ENCODE peak calls at places on chromosomes 1 and 21, in four cellular contexts. Z, W, F and K are unnamed samples.

GRCh38 chr1:175857756-175858155 is 114.4 kb upstream of the TNR start:
- DNase-seq in Z (no peak), W (no peak), F (no peak), K (no peak)

GRCh38 chr1:209490013-209490412 is 93.5 kb upstream of the CAMK1G start:
- DNase-seq in Z (no peak), W (peak; percentile 29), F (no peak), K (no peak)

GRCh38 chr21:46080171-46081021 is 17.5 kb upstream of the COL6A2 start:
- DNase-seq in Z (peak; percentile 45), W (no peak), F (peak; percentile 75), K (no peak)

GRCh38 chr1:5369223-5369622 is 623.0 kb downstream of the NPHP4 start:
- DNase-seq in Z (no peak), W (no peak), F (no peak), K (no peak)

GRCh38 chr1:115118596-115118995 is 29.3 kb upstream of the TSPAN2 start:
- DNase-seq in Z (no peak), W (no peak), F (no peak), K (no peak)

GRCh38 chr1:14924455-14925325 is 228.9 kb upstream of the TMEM51 start:
- DNase-seq in Z (no peak), W (no peak), F (peak; percentile 64), K (no peak)

GRCh38 chr1:53552146-53552940 is 93.1 kb downstream of the DMRTB1 start:
- DNase-seq in Z (peak; percentile 3), W (no peak), F (peak; percentile 1), K (no peak)

GRCh38 chr1:42935971-42936308 is 22.7 kb downstream of the SLC2A1 start:
- DNase-seq in Z (peak; percentile 4), W (no peak), F (no peak), K (no peak)

GRCh38 chr1:25952851-25953401 is 44.9 kb downstream of the PAFAH2 start:
- DNase-seq in Z (no peak), W (no peak), F (peak; percentile 62), K (no peak)

GRCh38 chr1:38489844-38490270 is 369.7 kb downstream of the RRAGC start:
- DNase-seq in Z (no peak), W (peak; percentile 31), F (no peak), K (peak; percentile 9)

GRCh38 chr1:214808845-214809460 is 206.0 kb downstream of the CENPF start:
- DNase-seq in Z (no peak), W (peak; percentile 14), F (no peak), K (no peak)

GRCh38 chr21:28615276-28615675 is 377.4 kb downstream of the LTN1 start:
- DNase-seq in Z (no peak), W (no peak), F (no peak), K (peak; percentile 60)

GRCh38 chr1:20590313-20590777 is 1.4 kb downstream of the CDA start:
- DNase-seq in Z (no peak), W (peak; percentile 54), F (no peak), K (no peak)

GRCh38 chr1:11885922-11886321 is 27.2 kb upstream of the NPPB start:
- DNase-seq in Z (no peak), W (no peak), F (peak; percentile 68), K (no peak)

GRCh38 chr1:36436820-36437219 is 13.4 kb downstream of the OSCP1 start:
- DNase-seq in Z (no peak), W (no peak), F (no peak), K (no peak)

GRCh38 chr1:26452459-26453183 is 19.6 kb upstream of the HMGN2 start:
- DNase-seq in Z (no peak), W (no peak), F (no peak), K (no peak)

GRCh38 chr1:7831458-7831857 is 21.4 kb downstream of the UTS2 start:
- DNase-seq in Z (no peak), W (no peak), F (no peak), K (no peak)

GRCh38 chr1:39957299-39958020 is 2.5 kb downstream of the MFSD2A start:
- DNase-seq in Z (no peak), W (no peak), F (no peak), K (no peak)

GRCh38 chr1:30058966-30059365 is 664.4 kb downstream of the MATN1 start:
- DNase-seq in Z (no peak), W (peak; percentile 69), F (no peak), K (peak; percentile 72)

GRCh38 chr1:213279410-213279809 is 228.4 kb downstream of the RPS6KC1 start:
- DNase-seq in Z (no peak), W (no peak), F (no peak), K (no peak)

DNA sequence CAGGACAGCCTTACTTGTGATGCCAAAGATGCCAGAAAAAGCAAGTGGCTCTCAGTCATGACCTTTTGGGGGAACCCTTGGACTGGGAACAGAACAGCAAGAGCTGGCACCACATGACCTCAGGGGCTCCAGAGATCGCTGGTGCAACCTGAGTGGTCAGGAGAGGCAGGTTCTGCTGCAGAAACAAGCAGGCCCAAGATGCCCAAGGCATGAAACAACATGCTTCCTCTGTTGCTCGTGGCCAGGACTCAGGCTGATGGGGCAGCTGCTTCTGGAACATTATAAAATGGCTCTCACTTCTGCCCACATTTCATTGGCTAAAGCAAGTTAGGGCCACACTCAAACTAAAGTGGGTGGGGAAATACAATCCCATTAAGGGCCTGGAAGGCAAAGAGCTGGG is 17.7 kb upstream of the CLSTN1 start:
- DNase-seq in Z (no peak), W (no peak), F (no peak), K (no peak)
- H3K4me1 ChIP-seq in Z (no peaks in the 10 kb centered on the region), W (peaks cover 4% of the 10 kb centered on the region), F (peaks cover 41% of the 10 kb centered on the region), K (no peaks in the 10 kb centered on the region)

GRCh38 chr1:224127925-224128819 is 14.3 kb downstream of the FBXO28 start:
- DNase-seq in Z (no peak), W (no peak), F (no peak), K (no peak)

GRCh38 chr1:224137518-224137917 is 23.6 kb downstream of the FBXO28 start:
- DNase-seq in Z (no peak), W (no peak), F (no peak), K (no peak)

GRCh38 chr1:224131253-224131652 is 17.3 kb downstream of the FBXO28 start:
- DNase-seq in Z (no peak), W (no peak), F (no peak), K (no peak)

GRCh38 chr1:224133741-224134299 is 19.9 kb downstream of the FBXO28 start:
- DNase-seq in Z (no peak), W (no peak), F (no peak), K (no peak)

GRCh38 chr1:224132901-224133300 is 19.0 kb downstream of the FBXO28 start:
- DNase-seq in Z (no peak), W (no peak), F (no peak), K (no peak)
- H3K27ac ChIP-seq in Z (no peak overlapping the region), W (no peak overlapping the region), F (no peak overlapping the region), K (no peak overlapping the region)

GRCh38 chr1:172270605-172271004 is 149.9 kb upstream of the C1orf105 start:
- DNase-seq in Z (no peak), W (no peak), F (no peak), K (no peak)
- H3K4me1 ChIP-seq in Z (no peaks in the 10 kb centered on the region), W (peaks cover 65% of the 10 kb centered on the region), F (peaks cover 18% of the 10 kb centered on the region), K (peaks cover 22% of the 10 kb centered on the region)

DNA sequence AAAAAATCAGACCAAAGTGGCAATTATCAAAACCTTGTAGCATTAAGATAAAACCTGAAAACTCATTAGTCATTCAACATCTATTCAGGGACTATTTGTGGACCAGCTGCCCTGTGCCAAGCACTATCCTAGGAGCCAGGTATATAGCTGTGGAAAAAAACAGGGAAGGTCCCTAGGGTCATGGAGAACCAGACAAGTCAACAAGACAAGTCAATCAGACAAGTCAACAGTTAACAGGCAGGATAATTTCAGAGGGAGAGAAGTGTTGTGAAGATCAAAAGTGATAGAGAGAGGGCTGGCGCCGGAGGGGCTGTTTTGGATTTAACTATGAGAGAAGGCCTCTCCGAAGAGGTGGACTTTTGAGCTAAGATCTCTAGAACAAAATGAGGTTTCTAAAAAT is 3.3 kb upstream of the ATP1A4 start:
- DNase-seq in Z (no peak), W (no peak), F (no peak), K (no peak)
- H3K27ac ChIP-seq in Z (no peak overlapping the region), W (no peak overlapping the region), F (no peak overlapping the region), K (no peak overlapping the region)

GRCh38 chr1:233993651-233994050 is 89.2 kb downstream of the SLC35F3 start:
- DNase-seq in Z (no peak), W (peak; percentile 29), F (no peak), K (no peak)
- H3K4me1 ChIP-seq in Z (no peaks in the 10 kb centered on the region), W (peaks cover 28% of the 10 kb centered on the region), F (no peaks in the 10 kb centered on the region), K (no peaks in the 10 kb centered on the region)

GRCh38 chr1:203470240-203470639 is 5.4 kb upstream of the PRELP start:
- DNase-seq in Z (no peak), W (no peak), F (no peak), K (no peak)

GRCh38 chr1:203465146-203465798 is 10.3 kb upstream of the PRELP start:
- DNase-seq in Z (peak; percentile 78), W (no peak), F (no peak), K (no peak)

GRCh38 chr1:203465943-203466342 is 9.7 kb upstream of the PRELP start:
- DNase-seq in Z (peak; percentile 72), W (no peak), F (peak; percentile 67), K (no peak)

GRCh38 chr1:203464743-203465142 is 10.9 kb upstream of the PRELP start:
- DNase-seq in Z (no peak), W (no peak), F (no peak), K (no peak)

DNA sequence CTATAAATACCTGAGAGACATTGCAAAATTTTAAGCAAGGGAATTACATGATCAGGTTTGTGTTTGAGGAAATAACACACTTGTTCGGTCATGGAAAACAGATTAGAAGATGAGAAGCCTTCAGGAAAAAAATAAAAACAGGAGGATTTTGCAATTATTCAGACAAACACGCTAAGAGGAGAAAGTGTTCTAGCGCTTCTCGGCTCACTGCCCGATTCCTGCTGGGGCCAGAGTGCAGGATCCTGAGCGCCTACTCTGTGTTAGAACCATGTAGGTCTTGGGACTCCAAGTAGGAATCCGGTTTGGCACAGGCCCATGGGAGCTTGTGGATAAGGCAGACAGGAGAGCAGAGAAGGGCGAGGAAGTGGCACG is 8.1 kb upstream of the PRELP start:
- DNase-seq in Z (peak; percentile 96), W (no peak), F (peak; percentile 82), K (no peak)
- H3K27ac ChIP-seq in Z (peak overlapping the region; percentile 91), W (no peak overlapping the region), F (peak overlapping the region; percentile 70), K (no peak overlapping the region)

GRCh38 chr1:109821221-109821669 is 57.5 kb upstream of the EPS8L3 start:
- DNase-seq in Z (peak; percentile 46), W (peak; percentile 70), F (no peak), K (peak; percentile 93)
- H3K4me1 ChIP-seq in Z (no peaks in the 10 kb centered on the region), W (peaks cover 58% of the 10 kb centered on the region), F (peaks cover 70% of the 10 kb centered on the region), K (peaks cover 54% of the 10 kb centered on the region)

GRCh38 chr1:40980453-40981121 is 1.1 kb downstream of the CTPS1 start:
- DNase-seq in Z (peak; percentile 29), W (peak; percentile 61), F (peak; percentile 25), K (no peak)
- H3K27ac ChIP-seq in Z (peak overlapping the region; percentile 97), W (peak overlapping the region; percentile 100), F (peak overlapping the region; percentile 98), K (peak overlapping the region; percentile 89)